ENCODE peak calls at places on chromosomes 16 and 17, in five cellular contexts. One of them, this sample, is unnamed. For H3K36me3 and H3K4me1, the result is how much of the 10 kb centered on the place peaks cover.

GRCh38 chr16:31130899-31131298 is 4.6 kb downstream of the PRSS8 start:
- DNase-seq in thyroid gland: peak
- DNase-seq in ovary: no peak
- DNase-seq in heart left ventricle: no peak
- DNase-seq in IMR-90: no peak
- DNase-seq in this sample: no peak

GRCh38 chr17:45748911-45749310 is 35.2 kb upstream of the CRHR1 start:
- DNase-seq in ovary: no peak
- DNase-seq in IMR-90: no peak
- DNase-seq in thyroid gland: no peak
- DNase-seq in heart left ventricle: no peak
- DNase-seq in this sample: no peak

GRCh38 chr16:79093554-79093967 is 507.0 kb downstream of the MAF start:
- DNase-seq in IMR-90: no peak
- DNase-seq in heart left ventricle: peak
- DNase-seq in thyroid gland: no peak
- DNase-seq in ovary: no peak
- DNase-seq in this sample: peak

GRCh38 chr16:50547340-50547865 is 793 bp upstream of the NKD1 start:
- DNase-seq in IMR-90: no peak
- DNase-seq in ovary: peak
- DNase-seq in heart left ventricle: no peak
- DNase-seq in thyroid gland: peak
- DNase-seq in this sample: peak

GRCh38 chr16:76389126-76389525 is 111.9 kb downstream of the CNTNAP4 start:
- DNase-seq in ovary: no peak
- DNase-seq in thyroid gland: no peak
- DNase-seq in heart left ventricle: no peak
- DNase-seq in IMR-90: no peak
- DNase-seq in this sample: no peak

GRCh38 chr17:76479515-76480048 is 12.2 kb downstream of the AANAT start:
- DNase-seq in IMR-90: no peak
- DNase-seq in heart left ventricle: no peak
- DNase-seq in ovary: no peak
- DNase-seq in thyroid gland: no peak
- DNase-seq in this sample: no peak

GRCh38 chr17:35094902-35095301 is 24.8 kb downstream of the RAD51D start:
- DNase-seq in IMR-90: peak
- DNase-seq in thyroid gland: no peak
- DNase-seq in heart left ventricle: no peak
- DNase-seq in ovary: no peak
- DNase-seq in this sample: no peak

GRCh38 chr17:55314784-55315491 is 50.2 kb downstream of the HLF start:
- DNase-seq in thyroid gland: no peak
- DNase-seq in heart left ventricle: no peak
- DNase-seq in ovary: no peak
- DNase-seq in IMR-90: no peak
- DNase-seq in this sample: no peak

GRCh38 chr17:46995841-46996571 is 17.0 kb upstream of the RPRML start:
- DNase-seq in IMR-90: peak
- DNase-seq in thyroid gland: no peak
- DNase-seq in ovary: no peak
- DNase-seq in heart left ventricle: no peak
- DNase-seq in this sample: no peak

GRCh38 chr17:7220593-7221280 is 999 bp downstream of the ACADVL start:
- DNase-seq in thyroid gland: peak
- DNase-seq in heart left ventricle: peak
- DNase-seq in IMR-90: peak
- DNase-seq in ovary: peak
- DNase-seq in this sample: peak

GRCh38 chr16:54171855-54172537 is 114.6 kb downstream of the IRX3 start:
- DNase-seq in heart left ventricle: no peak
- DNase-seq in thyroid gland: peak
- DNase-seq in ovary: no peak
- DNase-seq in IMR-90: peak
- DNase-seq in this sample: no peak

GRCh38 chr17:43467981-43468541 is 15.7 kb upstream of the DHX8 start:
- DNase-seq in ovary: no peak
- DNase-seq in thyroid gland: peak
- DNase-seq in heart left ventricle: no peak
- DNase-seq in IMR-90: peak
- DNase-seq in this sample: no peak

GRCh38 chr16:10664720-10665126 is 30.0 kb downstream of the TEKT5 start:
- DNase-seq in ovary: no peak
- DNase-seq in heart left ventricle: no peak
- DNase-seq in IMR-90: no peak
- DNase-seq in thyroid gland: no peak
- DNase-seq in this sample: no peak

GRCh38 chr17:49315974-49316570 is 46.0 kb downstream of the ZNF652 start:
- DNase-seq in ovary: no peak
- DNase-seq in heart left ventricle: no peak
- DNase-seq in IMR-90: peak
- DNase-seq in thyroid gland: no peak
- DNase-seq in this sample: no peak

GRCh38 chr17:31400481-31400950 is 9.0 kb downstream of the RAB11FIP4 start:
- DNase-seq in thyroid gland: no peak
- DNase-seq in ovary: no peak
- DNase-seq in IMR-90: no peak
- DNase-seq in heart left ventricle: no peak
- DNase-seq in this sample: peak

GRCh38 chr17:41284546-41284945 is 9.0 kb downstream of the KRTAP9-7 start:
- DNase-seq in IMR-90: no peak
- DNase-seq in heart left ventricle: no peak
- DNase-seq in thyroid gland: no peak
- DNase-seq in ovary: no peak
- DNase-seq in this sample: no peak

GRCh38 chr16:26705346-26705745 is 361.4 kb upstream of the C16orf82 start:
- DNase-seq in heart left ventricle: no peak
- DNase-seq in IMR-90: no peak
- DNase-seq in ovary: no peak
- DNase-seq in thyroid gland: no peak
- DNase-seq in this sample: no peak

GRCh38 chr16:77585852-77586251 is 136.5 kb upstream of the NUDT7 start:
- DNase-seq in ovary: no peak
- DNase-seq in heart left ventricle: no peak
- DNase-seq in IMR-90: peak
- DNase-seq in thyroid gland: no peak
- DNase-seq in this sample: no peak

GRCh38 chr16:27966756-27967155 is 96.8 kb downstream of the GSG1L start:
- DNase-seq in thyroid gland: no peak
- DNase-seq in ovary: no peak
- DNase-seq in heart left ventricle: no peak
- DNase-seq in IMR-90: no peak
- DNase-seq in this sample: no peak

GRCh38 chr16:68490829-68491575 is 42.7 kb upstream of the SMPD3 start:
- DNase-seq in thyroid gland: peak
- DNase-seq in IMR-90: peak
- DNase-seq in ovary: no peak
- DNase-seq in heart left ventricle: no peak
- DNase-seq in this sample: peak

GRCh38 chr17:32862940-32863339 is 14.0 kb downstream of the MYO1D start:
- DNase-seq in heart left ventricle: no peak
- DNase-seq in IMR-90: no peak
- DNase-seq in thyroid gland: no peak
- DNase-seq in ovary: no peak
- DNase-seq in this sample: no peak

GRCh38 chr16:74567901-74568300 is 39.0 kb downstream of the GLG1 start:
- DNase-seq in heart left ventricle: no peak
- DNase-seq in ovary: no peak
- DNase-seq in thyroid gland: no peak
- DNase-seq in IMR-90: no peak
- DNase-seq in this sample: no peak

GRCh38 chr16:69105501-69106361 is at the start of gene HAS3:
- DNase-seq in IMR-90: peak
- DNase-seq in ovary: no peak
- DNase-seq in heart left ventricle: no peak
- DNase-seq in thyroid gland: peak
- DNase-seq in this sample: no peak

GRCh38 chr17:67520916-67521772 is 144.1 kb downstream of the PITPNC1 start:
- DNase-seq in thyroid gland: peak
- DNase-seq in IMR-90: peak
- DNase-seq in heart left ventricle: no peak
- DNase-seq in ovary: no peak
- DNase-seq in this sample: no peak

GRCh38 chr17:62716834-62717588 is 89.5 kb downstream of the MRC2 start:
- DNase-seq in heart left ventricle: no peak
- DNase-seq in ovary: no peak
- DNase-seq in IMR-90: no peak
- DNase-seq in thyroid gland: no peak
- DNase-seq in this sample: no peak

GRCh38 chr17:19304209-19304608 is 58.3 kb downstream of the B9D1 start:
- DNase-seq in IMR-90: peak
- DNase-seq in heart left ventricle: peak
- DNase-seq in ovary: no peak
- DNase-seq in thyroid gland: no peak
- DNase-seq in this sample: peak

GRCh38 chr17:77374170-77374936 is 233.6 kb downstream of the SEC14L1 start:
- DNase-seq in ovary: peak
- DNase-seq in IMR-90: peak
- DNase-seq in thyroid gland: peak
- DNase-seq in heart left ventricle: peak
- DNase-seq in this sample: peak

GRCh38 chr16:53132406-53132805 is 77.6 kb downstream of the CHD9 start:
- DNase-seq in IMR-90: no peak
- DNase-seq in heart left ventricle: no peak
- DNase-seq in thyroid gland: no peak
- DNase-seq in ovary: no peak
- DNase-seq in this sample: no peak

GRCh38 chr17:73215414-73215813 is 22.6 kb downstream of the COG1 start:
- DNase-seq in IMR-90: no peak
- DNase-seq in heart left ventricle: no peak
- DNase-seq in thyroid gland: no peak
- DNase-seq in ovary: no peak
- DNase-seq in this sample: no peak
- H3K36me3 ChIP-seq in IMR-90: under half
- H3K36me3 ChIP-seq in heart left ventricle: under half
- H3K36me3 ChIP-seq in thyroid gland: under half
- H3K36me3 ChIP-seq in ovary: under half
- H3K36me3 ChIP-seq in this sample: under half

GRCh38 chr17:58368860-58369213 is 16.8 kb upstream of the SUPT4H1 start:
- DNase-seq in heart left ventricle: no peak
- DNase-seq in IMR-90: no peak
- DNase-seq in ovary: no peak
- DNase-seq in thyroid gland: no peak
- DNase-seq in this sample: no peak
- TF ChIP-seq POLR2A in heart left ventricle: no peak
- TF ChIP-seq POLR2A in IMR-90: no peak
- TF ChIP-seq POLR2A in ovary: no peak
- TF ChIP-seq POLR2A in thyroid gland: no peak
- TF ChIP-seq POLR2A in this sample: no peak

GRCh38 chr16:15671530-15672117 is 21.6 kb downstream of the NDE1 start:
- DNase-seq in heart left ventricle: no peak
- DNase-seq in ovary: no peak
- DNase-seq in thyroid gland: no peak
- DNase-seq in IMR-90: no peak
- DNase-seq in this sample: no peak
- H3K4me1 ChIP-seq in heart left ventricle: under half
- H3K4me1 ChIP-seq in ovary: under half
- H3K4me1 ChIP-seq in thyroid gland: under half
- H3K4me1 ChIP-seq in IMR-90: under half
- H3K4me1 ChIP-seq in this sample: under half

GRCh38 chr17:81884968-81885367 is 6.4 kb downstream of the ALYREF start:
- DNase-seq in thyroid gland: no peak
- DNase-seq in heart left ventricle: no peak
- DNase-seq in IMR-90: no peak
- DNase-seq in ovary: no peak
- DNase-seq in this sample: no peak
- H3K36me3 ChIP-seq in thyroid gland: under half
- H3K36me3 ChIP-seq in heart left ventricle: under half
- H3K36me3 ChIP-seq in IMR-90: half or more
- H3K36me3 ChIP-seq in ovary: under half
- H3K36me3 ChIP-seq in this sample: under half

GRCh38 chr16:29905668-29906067 is 5.4 kb downstream of the ASPHD1 start:
- DNase-seq in IMR-90: no peak
- DNase-seq in heart left ventricle: no peak
- DNase-seq in thyroid gland: no peak
- DNase-seq in ovary: no peak
- DNase-seq in this sample: no peak
- TF ChIP-seq POLR2A in IMR-90: no peak
- TF ChIP-seq POLR2A in heart left ventricle: no peak
- TF ChIP-seq POLR2A in thyroid gland: no peak
- TF ChIP-seq POLR2A in ovary: no peak
- TF ChIP-seq POLR2A in this sample: no peak

GRCh38 chr16:85564277-85565051 is 48.7 kb upstream of the GSE1 start:
- DNase-seq in ovary: no peak
- DNase-seq in IMR-90: no peak
- DNase-seq in heart left ventricle: no peak
- DNase-seq in thyroid gland: no peak
- DNase-seq in this sample: no peak

GRCh38 chr16:85566502-85567100 is 46.5 kb upstream of the GSE1 start:
- DNase-seq in thyroid gland: no peak
- DNase-seq in ovary: no peak
- DNase-seq in IMR-90: no peak
- DNase-seq in heart left ventricle: no peak
- DNase-seq in this sample: no peak

GRCh38 chr16:85565340-85565739 is 47.8 kb upstream of the GSE1 start:
- DNase-seq in IMR-90: no peak
- DNase-seq in ovary: no peak
- DNase-seq in thyroid gland: no peak
- DNase-seq in heart left ventricle: no peak
- DNase-seq in this sample: no peak

GRCh38 chr16:85567101-85567866 is 45.8 kb upstream of the GSE1 start:
- DNase-seq in IMR-90: no peak
- DNase-seq in ovary: no peak
- DNase-seq in thyroid gland: peak
- DNase-seq in heart left ventricle: no peak
- DNase-seq in this sample: no peak

GRCh38 chr16:85565796-85566501 is 47.2 kb upstream of the GSE1 start:
- DNase-seq in ovary: no peak
- DNase-seq in thyroid gland: no peak
- DNase-seq in IMR-90: no peak
- DNase-seq in heart left ventricle: no peak
- DNase-seq in this sample: no peak
- H3K4me1 ChIP-seq in ovary: under half
- H3K4me1 ChIP-seq in thyroid gland: half or more
- H3K4me1 ChIP-seq in IMR-90: under half
- H3K4me1 ChIP-seq in heart left ventricle: half or more
- H3K4me1 ChIP-seq in this sample: half or more